ENCODE peak calls at places on chromosomes 2 and 18, in five cellular contexts. T is GM04504; R is stimulated activated CD4-positive, alpha-beta T cell treated with anti-CD3 and anti-CD28 coated beads, Interleukin-2, amount 100 ng/mL, for 24 hours; M is Caki2; Y is NCI-H2081. B is an unnamed sample.

GRCh38 chr2:170354855-170355649 is 177.1 kb downstream of the MYO3B start:
- DNase-seq in T (no peak), R (no peak), M (no peak), Y (peak), B (no peak)

GRCh38 chr2:133843091-133843490 is 274.8 kb upstream of the NCKAP5 start:
- DNase-seq in T (no peak), R (no peak), M (no peak), Y (no peak), B (no peak)

GRCh38 chr2:217393585-217394032 is 533.7 kb upstream of the TNP1 start:
- DNase-seq in T (peak), R (no peak), M (no peak), Y (no peak), B (peak)

GRCh38 chr18:55551227-55551626 is 36.8 kb downstream of the TCF4 start:
- DNase-seq in T (no peak), R (no peak), M (no peak), Y (no peak), B (no peak)

GRCh38 chr2:174692256-174692830 is 71.9 kb downstream of the CHRNA1 start:
- DNase-seq in T (peak), R (no peak), M (no peak), Y (no peak), B (no peak)

GRCh38 chr2:206477296-206477695 is 34.0 kb downstream of the ADAM23 start:
- DNase-seq in T (peak), R (no peak), M (no peak), Y (no peak), B (no peak)

GRCh38 chr2:154537845-154538244 is 160.7 kb upstream of the KCNJ3 start:
- DNase-seq in T (no peak), R (no peak), M (no peak), Y (no peak), B (no peak)

GRCh38 chr2:25238920-25239319 is 70.5 kb upstream of the POMC start:
- DNase-seq in T (no peak), R (no peak), M (no peak), Y (no peak), B (no peak)

GRCh38 chr2:239957681-239958181 is 67.4 kb downstream of the NDUFA10 start:
- DNase-seq in T (no peak), R (no peak), M (no peak), Y (no peak), B (no peak)

GRCh38 chr2:168573128-168573903 is 117.2 kb downstream of the CERS6 start:
- DNase-seq in T (peak), R (no peak), M (no peak), Y (no peak), B (peak)

GRCh38 chr18:12460874-12461273 is 53.1 kb downstream of the PRELID3A start:
- DNase-seq in T (no peak), R (no peak), M (no peak), Y (no peak), B (no peak)

GRCh38 chr2:127275356-127275755 is 18.6 kb downstream of the ERCC3 start:
- DNase-seq in T (no peak), R (no peak), M (no peak), Y (no peak), B (no peak)

GRCh38 chr18:55875330-55875933 is 287.4 kb upstream of the TCF4 start:
- DNase-seq in T (no peak), R (no peak), M (no peak), Y (no peak), B (no peak)

GRCh38 chr2:184602734-184603133 is 4.4 kb downstream of the ZNF804A start:
- DNase-seq in T (no peak), R (no peak), M (no peak), Y (no peak), B (no peak)

GRCh38 chr2:216989335-216990129 is 129.7 kb upstream of the TNP1 start:
- DNase-seq in T (no peak), R (no peak), M (no peak), Y (no peak), B (no peak)